ENCODE peak calls at places on chromosomes 3 and 15, in seven cellular contexts. V is T-helper 1 cell, W is fibroblast of villous mesenchyme, U is caudate nucleus, Q is NCI-H446, C is ACHN, O is right atrium auricular region. K is an unnamed sample.

GRCh38 chr3:146449584-146449983 is 19.8 kb downstream of the PLSCR2 start:
- DNase-seq in O (no peak), Q (no peak), V (no peak), C (no peak), U (no peak), W (no peak), K (no peak)

GRCh38 chr3:144652573-144652972 is 681.0 kb downstream of the DIPK2A start:
- DNase-seq in V (no peak), Q (no peak), W (peak), C (no peak), O (no peak), U (no peak), K (peak)

GRCh38 chr15:41494190-41494921 is 682 bp downstream of the ITPKA start:
- DNase-seq in U (no peak), O (no peak), V (peak), C (peak), Q (no peak), W (no peak), K (no peak)

GRCh38 chr3:141368062-141368924 is at the start of gene ZBTB38:
- DNase-seq in W (peak), C (peak), V (no peak), U (peak), Q (no peak), O (peak), K (peak)

GRCh38 chr3:40258555-40258954 is 51.0 kb upstream of the EIF1B start:
- DNase-seq in Q (no peak), V (no peak), U (no peak), O (no peak), C (no peak), W (peak), K (peak)

GRCh38 chr3:4656059-4656458 is 162.9 kb downstream of the ITPR1 start:
- DNase-seq in O (peak), W (peak), Q (no peak), V (no peak), U (peak), C (peak), K (peak)

GRCh38 chr3:179071161-179071568 is 444 bp downstream of the ZMAT3 start:
- DNase-seq in U (no peak), C (peak), Q (no peak), V (peak), O (no peak), W (peak), K (peak)

GRCh38 chr3:81951106-81951505 is 189.7 kb upstream of the GBE1 start:
- DNase-seq in O (no peak), V (no peak), Q (no peak), W (no peak), C (no peak), U (no peak), K (no peak)

GRCh38 chr15:82646250-82647044 is 716 bp downstream of the CPEB1 start:
- DNase-seq in V (no peak), O (no peak), U (no peak), W (no peak), Q (no peak), C (no peak), K (no peak)

GRCh38 chr15:66535056-66535455 is 29.9 kb downstream of the ZWILCH start:
- DNase-seq in V (no peak), C (no peak), O (no peak), W (no peak), U (no peak), Q (no peak), K (no peak)

GRCh38 chr3:129793947-129794318 is 99.6 kb downstream of the TMCC1 start:
- DNase-seq in Q (no peak), V (no peak), U (no peak), C (peak), W (no peak), O (no peak), K (no peak)

GRCh38 chr3:53675022-53675697 is 171.1 kb downstream of the CHDH start:
- DNase-seq in C (no peak), O (no peak), V (no peak), W (no peak), U (no peak), Q (no peak), K (no peak)

GRCh38 chr15:101456079-101456791 is 33.3 kb downstream of the PCSK6 start:
- DNase-seq in Q (no peak), U (no peak), O (no peak), W (no peak), V (no peak), C (no peak), K (no peak)

GRCh38 chr15:101049856-101050646 is 130.9 kb downstream of the LRRK1 start:
- DNase-seq in W (peak), V (no peak), O (peak), Q (no peak), U (no peak), C (no peak), K (no peak)

GRCh38 chr3:181700168-181701087 is 11.3 kb upstream of the SOX2 start:
- DNase-seq in W (peak), C (peak), U (peak), O (no peak), V (peak), Q (peak), K (peak)

GRCh38 chr3:76871655-76872054 is 168.2 kb upstream of the ROBO2 start:
- DNase-seq in U (no peak), W (no peak), V (no peak), O (no peak), Q (no peak), C (no peak), K (no peak)

GRCh38 chr15:101053261-101053660 is 134.1 kb downstream of the LRRK1 start:
- DNase-seq in U (no peak), O (peak), W (no peak), V (no peak), Q (no peak), C (no peak), K (no peak)

GRCh38 chr3:157441102-157441622 is 4.5 kb downstream of the PTX3 start:
- DNase-seq in Q (peak), U (no peak), C (no peak), W (no peak), O (no peak), V (no peak), K (no peak)

GRCh38 chr3:160162440-160162839 is 62.8 kb upstream of the C3orf80 start:
- DNase-seq in V (no peak), W (no peak), U (no peak), Q (no peak), O (no peak), C (no peak), K (no peak)

GRCh38 chr3:99544819-99545281 is 93.5 kb upstream of the COL8A1 start:
- DNase-seq in O (peak), U (no peak), Q (no peak), C (no peak), V (no peak), W (peak), K (peak)

GRCh38 chr15:50218691-50219090 is 36.7 kb downstream of the SLC27A2 start:
- DNase-seq in C (no peak), Q (no peak), U (no peak), V (no peak), W (no peak), O (no peak), K (no peak)

GRCh38 chr3:128343287-128344045 is 123.2 kb downstream of the DNAJB8 start:
- DNase-seq in W (peak), C (peak), U (no peak), O (no peak), V (no peak), Q (no peak), K (peak)

GRCh38 chr3:100993309-100993708 is at the start of gene ABI3BP:
- DNase-seq in V (no peak), U (no peak), W (peak), C (peak), O (peak), Q (no peak), K (peak)

GRCh38 chr15:28984421-28985375 is 98.9 kb downstream of the APBA2 start:
- DNase-seq in W (peak), V (no peak), O (no peak), U (peak), C (peak), Q (peak), K (peak)

GRCh38 chr3:39000008-39000450 is 51.7 kb downstream of the SCN11A start:
- DNase-seq in U (no peak), O (no peak), W (peak), C (peak), Q (no peak), V (peak), K (peak)

GRCh38 chr15:45588199-45588910 is 1.2 kb downstream of the BLOC1S6 start:
- DNase-seq in W (peak), U (no peak), V (peak), Q (no peak), C (peak), O (no peak), K (peak)

GRCh38 chr15:72168131-72168825 is 29.3 kb downstream of the GRAMD2A start:
- DNase-seq in O (no peak), U (no peak), Q (no peak), W (peak), V (peak), C (no peak), K (peak)

GRCh38 chr3:147354621-147355020 is 51.7 kb downstream of the ZIC4 start:
- DNase-seq in C (no peak), O (no peak), V (no peak), Q (no peak), W (no peak), U (no peak), K (no peak)

GRCh38 chr15:71612869-71613268 is 197.5 kb upstream of the NR2E3 start:
- DNase-seq in U (no peak), W (no peak), C (no peak), Q (no peak), V (no peak), O (no peak), K (no peak)

GRCh38 chr15:66220587-66220986 is 33.0 kb downstream of the MEGF11 start:
- DNase-seq in V (no peak), O (no peak), Q (no peak), U (no peak), C (no peak), W (no peak), K (no peak)

GRCh38 chr15:77815015-77815414 is 182.3 kb upstream of the LINGO1 start:
- DNase-seq in V (no peak), O (no peak), C (no peak), Q (no peak), U (no peak), W (no peak), K (no peak)

GRCh38 chr3:61563614-61564404 is 2.4 kb downstream of the PTPRG start:
- DNase-seq in C (no peak), O (no peak), Q (no peak), W (no peak), V (no peak), U (no peak), K (no peak)

GRCh38 chr15:40439461-40440299 is 1.1 kb upstream of the BAHD1 start:
- DNase-seq in V (no peak), C (peak), Q (no peak), W (no peak), O (no peak), U (no peak), K (peak)

GRCh38 chr3:8503871-8504610 is 2.4 kb downstream of the LMCD1 start:
- DNase-seq in O (no peak), U (no peak), V (no peak), W (peak), C (no peak), Q (no peak), K (peak)

GRCh38 chr3:131550562-131551188 is 47.9 kb upstream of the MRPL3 start:
- DNase-seq in U (no peak), O (no peak), Q (no peak), C (no peak), V (no peak), W (no peak), K (no peak)

GRCh38 chr15:66294157-66294931 is 976 bp downstream of the DIS3L start:
- DNase-seq in C (peak), Q (no peak), U (peak), O (peak), W (peak), V (no peak), K (peak)